ENCODE peak calls at places on chromosomes 16 and 17, in six cellular contexts. X is foreskin keratinocyte; U is stimulated activated naive CD8-positive, alpha-beta T cell treated with anti-CD3 and anti-CD28 coated beads, Interleukin-15, amount 100 ng/mL, for 72 hours; Q is activated CD4-positive, CD25-positive, alpha-beta regulatory T cell treated with anti-CD3 and anti-CD28 coated beads, Interleukin-2, amount 50 U/mL, for 16 hours; Z is stimulated activated CD4-positive, alpha-beta T cell treated with anti-CD3 and anti-CD28 coated beads, Interleukin-2, amount 100 ng/mL, for 24 hours; B is naive thymus-derived CD4-positive, alpha-beta T cell. Y is an unnamed sample.

GRCh38 chr17:72534265-72534664 is 413.4 kb downstream of the SOX9 start:
- DNase-seq in Q (no peak), Z (no peak), X (no peak), U (no peak), B (no peak), Y (no peak)

GRCh38 chr17:27323538-27324212 is 29.8 kb downstream of the WSB1 start:
- DNase-seq in B (no peak), U (no peak), Q (no peak), Z (peak; percentile 12), X (no peak), Y (no peak)

GRCh38 chr16:86930001-86930400 is 351.7 kb downstream of the FOXL1 start:
- DNase-seq in Q (no peak), X (no peak), Z (no peak), B (no peak), U (no peak), Y (no peak)

GRCh38 chr16:1610071-1610840 is 1.6 kb downstream of the IFT140 start:
- DNase-seq in Q (peak; percentile 81), Z (peak; percentile 91), U (peak; percentile 91), X (no peak), B (peak; percentile 85), Y (peak; percentile 90)

GRCh38 chr17:77209330-77209748 is 68.6 kb downstream of the SEC14L1 start:
- DNase-seq in Z (no peak), Q (no peak), B (no peak), X (no peak), U (no peak), Y (no peak)

GRCh38 chr17:6853764-6854442 is 22.4 kb upstream of the TEKT1 start:
- DNase-seq in B (no peak), Z (peak; percentile 25), Q (no peak), U (peak; percentile 23), X (peak; percentile 38), Y (no peak)

GRCh38 chr16:27405546-27406451 is 3.8 kb downstream of the IL21R start:
- DNase-seq in B (no peak), Z (peak; percentile 84), U (peak; percentile 72), X (no peak), Q (peak; percentile 55), Y (no peak)

GRCh38 chr17:9195961-9196668 is 174.8 kb downstream of the NTN1 start:
- DNase-seq in Z (no peak), X (no peak), B (no peak), U (no peak), Q (no peak), Y (no peak)

GRCh38 chr16:74982303-74982702 is 2.6 kb downstream of the WDR59 start:
- DNase-seq in Z (no peak), U (no peak), Q (no peak), X (no peak), B (no peak), Y (no peak)

GRCh38 chr16:10387378-10387681 is 1.5 kb downstream of the ATF7IP2 start:
- DNase-seq in Z (no peak), Q (no peak), X (no peak), B (peak; percentile 12), U (no peak), Y (no peak)

GRCh38 chr16:27475561-27475960 is 73.6 kb downstream of the IL21R start:
- DNase-seq in U (no peak), Z (no peak), X (peak; percentile 26), Q (no peak), B (no peak), Y (no peak)

GRCh38 chr17:81842725-81843504 is 8.1 kb upstream of the PPP1R27 start:
- DNase-seq in B (no peak), Z (no peak), U (no peak), X (no peak), Q (no peak), Y (no peak)

GRCh38 chr17:77736721-77737120 is 221.8 kb upstream of the TNRC6C start:
- DNase-seq in Q (no peak), B (no peak), Z (peak; percentile 11), X (no peak), U (no peak), Y (no peak)

GRCh38 chr17:78525511-78526160 is 51.6 kb downstream of the DNAH17 start:
- DNase-seq in X (no peak), Z (no peak), B (no peak), U (no peak), Q (no peak), Y (no peak)

GRCh38 chr17:78726471-78727010 is 55.5 kb downstream of the CYTH1 start:
- DNase-seq in Q (no peak), X (no peak), U (no peak), B (no peak), Z (no peak), Y (no peak)

Y was measured in immature natural killer cell.